ENCODE peak calls at places on chromosomes 16 and 17, in eight cellular contexts. V is thoracic aorta, K is HAP-1, H is cardiac fibroblast, M is epithelial cell of proximal tubule, E is GM12865, Z is IMR-90, B is mesendoderm. W is an unnamed sample.

GRCh38 chr16:17629936-17630335 is 159.2 kb upstream of the XYLT1 start:
- DNase-seq in V (no peak), K (no peak), H (no peak), M (no peak), E (no peak), Z (no peak), B (no peak), W (no peak)

GRCh38 chr17:40559016-40559853 is 6.0 kb downstream of the CCR7 start:
- DNase-seq in V (no peak), K (no peak), H (peak; percentile 8), M (no peak), E (peak; percentile 5), Z (no peak), B (no peak), W (no peak)

GRCh38 chr17:11356371-11356770 is 115.4 kb downstream of the SHISA6 start:
- DNase-seq in V (no peak), K (no peak), H (no peak), M (no peak), E (no peak), Z (no peak), B (peak; percentile 13), W (no peak)

GRCh38 chr17:57295526-57296023 is 39.3 kb downstream of the MSI2 start:
- DNase-seq in V (no peak), K (peak; percentile 86), H (no peak), M (no peak), E (no peak), Z (peak; percentile 71), B (peak; percentile 50), W (no peak)

GRCh38 chr17:38752930-38753506 is 477 bp downstream of the PSMB3 start:
- DNase-seq in V (no peak), K (no peak), H (no peak), M (no peak), E (no peak), Z (no peak), B (no peak), W (no peak)

GRCh38 chr16:16163571-16163970 is 59.7 kb downstream of the ABCC6 start:
- DNase-seq in V (no peak), K (no peak), H (no peak), M (no peak), E (no peak), Z (no peak), B (no peak), W (no peak)

GRCh38 chr17:82272495-82273326 is 789 bp downstream of the CSNK1D start:
- DNase-seq in V (no peak), K (no peak), H (no peak), M (no peak), E (peak; percentile 43), Z (no peak), B (peak; percentile 39), W (peak; percentile 57)

GRCh38 chr17:13337864-13338371 is 263.8 kb downstream of the HS3ST3A1 start:
- DNase-seq in V (no peak), K (peak; percentile 10), H (peak; percentile 88), M (no peak), E (peak; percentile 44), Z (peak; percentile 78), B (peak; percentile 61), W (peak; percentile 48)

GRCh38 chr17:67628580-67629013 is 89.1 kb upstream of the NOL11 start:
- DNase-seq in V (no peak), K (no peak), H (no peak), M (no peak), E (peak; percentile 80), Z (no peak), B (peak; percentile 51), W (peak; percentile 8)

GRCh38 chr16:84818133-84818532 is 1.7 kb upstream of the CRISPLD2 start:
- DNase-seq in V (no peak), K (no peak), H (no peak), M (no peak), E (no peak), Z (no peak), B (no peak), W (no peak)

GRCh38 chr16:84820305-84820684 is 510 bp downstream of the CRISPLD2 start:
- DNase-seq in V (no peak), K (no peak), H (peak; percentile 28), M (no peak), E (no peak), Z (no peak), B (no peak), W (no peak)

GRCh38 chr16:84819644-84820304 is at the start of gene CRISPLD2:
- DNase-seq in V (peak; percentile 75), K (peak; percentile 85), H (peak; percentile 82), M (no peak), E (peak; percentile 20), Z (peak; percentile 84), B (peak; percentile 92), W (peak; percentile 73)

GRCh38 chr16:84817613-84818012 is 2.2 kb upstream of the CRISPLD2 start:
- DNase-seq in V (no peak), K (no peak), H (no peak), M (no peak), E (no peak), Z (no peak), B (no peak), W (no peak)

GRCh38 chr16:84818989-84819643 is 669 bp upstream of the CRISPLD2 start:
- DNase-seq in V (no peak), K (no peak), H (no peak), M (no peak), E (no peak), Z (no peak), B (no peak), W (no peak)
- H3K4me3 ChIP-seq in V (peak overlapping the region; percentile 74), K (peak overlapping the region; percentile 11), H (peak overlapping the region; percentile 65), M (peak overlapping the region; percentile 64), E (no peak overlapping the region), Z (peak overlapping the region; percentile 23), B (peak overlapping the region; percentile 29), W (no peak overlapping the region)

DNA sequence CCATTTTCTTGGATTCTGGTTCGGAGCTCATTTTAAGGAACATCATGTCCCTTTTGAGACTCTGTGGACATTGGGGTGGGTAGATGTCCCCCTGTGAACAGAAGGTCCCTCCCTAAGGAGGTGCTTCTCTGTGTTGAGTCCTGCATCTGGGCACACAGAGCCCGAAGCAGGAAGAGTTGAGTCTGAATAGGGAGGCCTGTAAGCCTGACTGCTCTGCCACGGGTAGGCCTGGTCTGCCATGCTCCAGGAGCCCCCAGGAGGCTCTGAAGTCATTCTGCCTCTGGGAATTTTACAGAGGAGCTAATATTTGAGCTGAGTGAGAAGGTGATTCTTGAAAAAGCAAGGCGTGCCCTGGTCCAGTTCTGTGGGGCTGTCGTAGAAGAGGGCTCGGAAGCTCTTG is 50.6 kb downstream of the TENT4B start:
- DNase-seq in V (no peak), K (no peak), H (no peak), M (no peak), E (no peak), Z (no peak), B (no peak), W (no peak)
- H3K4me3 ChIP-seq in V (no peak overlapping the region), K (no peak overlapping the region), H (no peak overlapping the region), M (no peak overlapping the region), E (no peak overlapping the region), Z (no peak overlapping the region), B (no peak overlapping the region), W (no peak overlapping the region)

GRCh38 chr17:59790936-59791335 is 83.5 kb downstream of the VMP1 start:
- DNase-seq in V (no peak), K (no peak), H (no peak), M (no peak), E (no peak), Z (no peak), B (no peak), W (no peak)

GRCh38 chr17:59785091-59785799 is 77.8 kb downstream of the VMP1 start:
- DNase-seq in V (no peak), K (peak; percentile 27), H (peak; percentile 52), M (no peak), E (peak; percentile 45), Z (no peak), B (no peak), W (no peak)

GRCh38 chr17:59783221-59784016 is 76.0 kb downstream of the VMP1 start:
- DNase-seq in V (no peak), K (peak; percentile 43), H (peak; percentile 82), M (peak; percentile 84), E (no peak), Z (peak; percentile 60), B (peak; percentile 53), W (peak; percentile 55)

GRCh38 chr17:59786536-59787319 is 79.3 kb downstream of the VMP1 start:
- DNase-seq in V (peak; percentile 59), K (peak; percentile 91), H (peak; percentile 100), M (peak; percentile 99), E (peak; percentile 98), Z (peak; percentile 100), B (peak; percentile 97), W (peak; percentile 68)

GRCh38 chr17:59786213-59786535 is 78.7 kb downstream of the VMP1 start:
- DNase-seq in V (no peak), K (no peak), H (no peak), M (no peak), E (no peak), Z (no peak), B (no peak), W (no peak)
- H3K4me3 ChIP-seq in V (peak overlapping the region; percentile 52), K (no peak overlapping the region), H (no peak overlapping the region), M (peak overlapping the region; percentile 20), E (peak overlapping the region; percentile 65), Z (peak overlapping the region; percentile 9), B (no peak overlapping the region), W (peak overlapping the region; percentile 46)

GRCh38 chr17:74740641-74741387 is 3.8 kb downstream of the RAB37 start:
- DNase-seq in V (no peak), K (no peak), H (no peak), M (no peak), E (no peak), Z (no peak), B (no peak), W (no peak)

GRCh38 chr17:74736423-74737298 is at the start of gene RAB37:
- DNase-seq in V (no peak), K (no peak), H (peak; percentile 47), M (no peak), E (peak; percentile 59), Z (no peak), B (peak; percentile 86), W (peak; percentile 82)

GRCh38 chr17:74739227-74739831 is 2.3 kb downstream of the RAB37 start:
- DNase-seq in V (no peak), K (no peak), H (no peak), M (no peak), E (no peak), Z (no peak), B (no peak), W (no peak)

GRCh38 chr17:74737299-74738050 is 419 bp downstream of the RAB37 start:
- DNase-seq in V (no peak), K (no peak), H (no peak), M (no peak), E (peak; percentile 56), Z (no peak), B (peak; percentile 96), W (peak; percentile 76)

DNA sequence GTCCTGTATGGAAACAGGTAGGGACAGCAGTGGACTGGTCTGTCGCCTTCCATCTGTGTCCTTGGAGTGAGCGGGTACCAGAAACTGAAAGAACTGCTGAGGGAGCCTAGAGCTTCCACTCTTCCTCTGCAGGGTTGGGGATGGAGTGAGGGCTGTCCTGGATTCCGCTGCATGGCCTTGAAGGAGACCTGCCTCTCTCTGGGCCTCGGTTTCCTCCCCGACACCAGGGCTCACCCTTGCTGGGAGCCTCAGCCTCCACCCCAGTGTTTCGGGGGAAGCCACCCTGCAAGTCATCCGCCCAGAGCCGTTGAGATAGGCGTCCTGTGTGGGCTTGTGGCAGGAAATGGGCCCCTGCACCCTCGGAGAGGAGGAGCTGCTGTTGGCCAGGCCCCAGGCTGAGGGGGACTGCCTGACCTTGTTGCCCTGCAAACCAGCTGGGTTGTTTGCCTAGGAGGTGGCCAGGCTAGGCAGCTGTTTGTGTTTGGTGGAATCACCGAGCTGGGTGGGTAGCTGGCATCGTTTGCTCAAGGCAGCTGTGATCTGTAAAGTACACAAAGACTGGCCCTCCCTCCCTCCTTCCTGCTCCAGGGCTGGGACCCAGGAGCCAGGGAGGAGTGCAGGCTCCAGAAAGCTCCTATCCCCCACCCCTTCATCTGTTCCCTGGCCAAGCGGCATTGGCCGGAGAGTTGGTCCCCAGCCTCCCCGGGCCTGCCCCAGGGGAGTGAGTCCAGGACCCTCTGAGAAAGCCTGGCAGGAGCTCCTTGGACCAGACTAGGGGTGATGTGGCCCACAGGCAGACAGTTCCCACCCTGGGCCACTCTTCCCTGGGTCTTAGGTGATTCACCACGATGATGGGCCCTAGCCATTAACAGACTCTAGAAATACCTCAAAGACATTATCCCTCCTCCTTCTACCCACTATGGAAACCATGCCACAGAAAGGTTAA is 1.3 kb downstream of the RAB37 start:
- DNase-seq in V (no peak), K (no peak), H (no peak), M (no peak), E (peak; percentile 91), Z (no peak), B (no peak), W (peak; percentile 88)
- H3K4me3 ChIP-seq in V (peak overlapping the region; percentile 57), K (no peak overlapping the region), H (no peak overlapping the region), M (no peak overlapping the region), E (peak overlapping the region; percentile 43), Z (no peak overlapping the region), B (no peak overlapping the region), W (peak overlapping the region; percentile 65)

W was measured in OCI-LY7.